ENCODE peak calls at places on chromosomes 13 and 19, in eight cellular contexts. Y is mucosa of descending colon, J is psoas muscle, W is neuronal stem cell, Q is SJSA1, G is fibroblast of lung, E is A549, M is foreskin keratinocyte. V is an unnamed sample.
A peak's percentile ranks its signal among the peaks of the same experiment; 100 is the strongest.

GRCh38 chr19:9178901-9179300 is at the start of gene OR7D2:
- DNase-seq in Y (no peak), J (no peak), W (no peak), Q (no peak), G (no peak), E (no peak), M (no peak), V (no peak)

GRCh38 chr13:32911506-32911905 is 104.7 kb upstream of the KL start:
- DNase-seq in Y (no peak), J (no peak), W (peak; percentile 9), Q (peak; percentile 9), G (no peak), E (peak; percentile 35), M (peak; percentile 33), V (no peak)

GRCh38 chr19:4428326-4428975 is 26.0 kb downstream of the CHAF1A start:
- DNase-seq in Y (no peak), J (no peak), W (no peak), Q (no peak), G (no peak), E (no peak), M (no peak), V (no peak)

GRCh38 chr13:73967397-73968165 is 166.6 kb downstream of the KLF12 start:
- DNase-seq in Y (no peak), J (no peak), W (no peak), Q (no peak), G (peak; percentile 15), E (no peak), M (no peak), V (no peak)

GRCh38 chr19:10516671-10517286 is 468 bp downstream of the S1PR5 start:
- DNase-seq in Y (no peak), J (no peak), W (no peak), Q (no peak), G (no peak), E (no peak), M (no peak), V (no peak)

GRCh38 chr13:33512880-33513554 is 227.5 kb upstream of the STARD13 start:
- DNase-seq in Y (no peak), J (no peak), W (no peak), Q (peak; percentile 62), G (no peak), E (no peak), M (no peak), V (no peak)

GRCh38 chr19:30525383-30525782 is 153.2 kb downstream of the ZNF536 start:
- DNase-seq in Y (no peak), J (no peak), W (no peak), Q (no peak), G (no peak), E (no peak), M (no peak), V (no peak)

GRCh38 chr13:48078251-48078656 is 16.6 kb downstream of the MED4 start:
- DNase-seq in Y (no peak), J (no peak), W (no peak), Q (no peak), G (peak; percentile 3), E (peak; percentile 21), M (no peak), V (no peak)

GRCh38 chr19:55635334-55635717 is 5.5 kb upstream of the ZNF580 start:
- DNase-seq in Y (peak; percentile 54), J (no peak), W (no peak), Q (no peak), G (no peak), E (no peak), M (no peak), V (peak; percentile 18)

GRCh38 chr19:49546825-49547565 is 19.2 kb downstream of the RCN3 start:
- DNase-seq in Y (no peak), J (no peak), W (peak; percentile 93), Q (peak; percentile 91), G (peak; percentile 79), E (peak; percentile 91), M (peak; percentile 42), V (peak; percentile 78)

GRCh38 chr13:89846890-89847585 is 1500.4 kb upstream of the MIR17HG start:
- DNase-seq in Y (no peak), J (no peak), W (no peak), Q (no peak), G (no peak), E (no peak), M (no peak), V (no peak)

GRCh38 chr13:111976474-111977183 is 90.3 kb upstream of the SOX1 start:
- DNase-seq in Y (no peak), J (no peak), W (no peak), Q (no peak), G (no peak), E (no peak), M (no peak), V (no peak)

GRCh38 chr19:52748336-52748950 is 13.6 kb upstream of the ZNF611 start:
- DNase-seq in Y (no peak), J (no peak), W (no peak), Q (peak; percentile 35), G (peak; percentile 39), E (no peak), M (no peak), V (no peak)

GRCh38 chr13:79149210-79149609 is 256.8 kb downstream of the RBM26 start:
- DNase-seq in Y (no peak), J (no peak), W (no peak), Q (no peak), G (no peak), E (no peak), M (no peak), V (no peak)

GRCh38 chr13:90640976-90641375 is 706.5 kb upstream of the MIR17HG start:
- DNase-seq in Y (no peak), J (no peak), W (no peak), Q (no peak), G (peak; percentile 70), E (no peak), M (peak; percentile 38), V (no peak)

GRCh38 chr19:15641901-15642491 is 1.3 kb downstream of the CYP4F3 start:
- DNase-seq in Y (no peak), J (no peak), W (no peak), Q (no peak), G (no peak), E (no peak), M (no peak), V (no peak)

GRCh38 chr19:15640294-15640903 is at the start of gene CYP4F3:
- DNase-seq in Y (peak; percentile 96), J (no peak), W (no peak), Q (no peak), G (no peak), E (peak; percentile 72), M (peak; percentile 48), V (peak; percentile 86)

GRCh38 chr19:15642807-15643206 is 2.1 kb downstream of the CYP4F3 start:
- DNase-seq in Y (no peak), J (no peak), W (no peak), Q (no peak), G (no peak), E (no peak), M (no peak), V (no peak)

GRCh38 chr19:15643387-15643786 is 2.7 kb downstream of the CYP4F3 start:
- DNase-seq in Y (no peak), J (no peak), W (no peak), Q (no peak), G (no peak), E (no peak), M (no peak), V (no peak)

DNA sequence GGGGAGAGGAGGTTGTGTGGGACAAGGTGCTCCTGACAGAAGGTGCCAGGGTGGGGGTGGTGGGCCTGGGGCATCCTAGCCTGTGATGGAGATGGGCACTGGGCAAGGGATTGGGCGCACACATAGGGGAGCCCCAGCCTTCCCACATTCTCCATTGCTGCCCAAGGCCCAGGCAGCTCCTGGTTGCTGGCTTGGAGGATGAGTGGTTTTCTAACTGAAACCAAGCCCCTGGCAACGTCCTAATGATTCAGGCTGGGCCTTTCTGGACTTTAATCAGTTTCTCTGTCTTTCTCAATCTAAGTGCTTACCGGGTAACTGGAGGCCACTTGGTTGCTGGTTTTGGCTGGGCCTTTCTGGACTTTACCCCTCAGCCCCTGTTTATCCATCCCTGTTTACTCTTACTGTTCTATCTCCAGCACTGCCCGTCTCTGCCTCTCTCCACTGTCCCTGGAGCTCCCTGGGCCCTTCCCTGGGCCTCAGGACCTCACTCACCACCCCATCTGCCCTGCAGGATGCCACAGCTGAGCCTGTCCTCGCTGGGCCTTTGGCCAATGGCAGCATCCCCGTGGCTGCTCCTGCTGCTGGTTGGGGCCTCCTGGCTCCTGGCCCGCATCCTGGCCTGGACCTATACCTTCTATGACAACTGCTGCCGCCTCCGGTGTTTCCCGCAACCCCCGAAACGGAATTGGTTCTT is 354 bp downstream of the CYP4F3 start:
- DNase-seq in Y (no peak), J (no peak), W (no peak), Q (no peak), G (no peak), E (no peak), M (no peak), V (no peak)
- H3K4me1 ChIP-seq in Y (peaks cover 26% of the 10 kb centered on the region), J (no peaks in the 10 kb centered on the region), W (no peaks in the 10 kb centered on the region), Q (no peaks in the 10 kb centered on the region), G (no peaks in the 10 kb centered on the region), E (peaks cover 33% of the 10 kb centered on the region), M (no peaks in the 10 kb centered on the region), V (no peaks in the 10 kb centered on the region)

GRCh38 chr13:50126378-50127016 is 111.3 kb downstream of the KCNRG start:
- DNase-seq in Y (peak; percentile 64), J (peak; percentile 56), W (peak; percentile 32), Q (no peak), G (peak; percentile 35), E (peak; percentile 26), M (no peak), V (peak; percentile 56)
- H3K4me1 ChIP-seq in Y (peaks cover 24% of the 10 kb centered on the region), J (peaks cover 32% of the 10 kb centered on the region), W (peaks cover 30% of the 10 kb centered on the region), Q (peaks cover 26% of the 10 kb centered on the region), G (peaks cover 3% of the 10 kb centered on the region), E (peaks cover 19% of the 10 kb centered on the region), M (peaks cover 3% of the 10 kb centered on the region), V (peaks cover 7% of the 10 kb centered on the region)

GRCh38 chr13:75788494-75788991 is 152.4 kb downstream of the LMO7 start:
- DNase-seq in Y (peak; percentile 74), J (peak; percentile 61), W (no peak), Q (no peak), G (peak; percentile 92), E (no peak), M (no peak), V (no peak)
- H3K4me1 ChIP-seq in Y (peaks cover 34% of the 10 kb centered on the region), J (peaks cover 90% of the 10 kb centered on the region), W (peaks cover 15% of the 10 kb centered on the region), Q (peaks cover 52% of the 10 kb centered on the region), G (peaks cover 28% of the 10 kb centered on the region), E (peaks cover 85% of the 10 kb centered on the region), M (no peaks in the 10 kb centered on the region), V (peaks cover 15% of the 10 kb centered on the region)

DNA sequence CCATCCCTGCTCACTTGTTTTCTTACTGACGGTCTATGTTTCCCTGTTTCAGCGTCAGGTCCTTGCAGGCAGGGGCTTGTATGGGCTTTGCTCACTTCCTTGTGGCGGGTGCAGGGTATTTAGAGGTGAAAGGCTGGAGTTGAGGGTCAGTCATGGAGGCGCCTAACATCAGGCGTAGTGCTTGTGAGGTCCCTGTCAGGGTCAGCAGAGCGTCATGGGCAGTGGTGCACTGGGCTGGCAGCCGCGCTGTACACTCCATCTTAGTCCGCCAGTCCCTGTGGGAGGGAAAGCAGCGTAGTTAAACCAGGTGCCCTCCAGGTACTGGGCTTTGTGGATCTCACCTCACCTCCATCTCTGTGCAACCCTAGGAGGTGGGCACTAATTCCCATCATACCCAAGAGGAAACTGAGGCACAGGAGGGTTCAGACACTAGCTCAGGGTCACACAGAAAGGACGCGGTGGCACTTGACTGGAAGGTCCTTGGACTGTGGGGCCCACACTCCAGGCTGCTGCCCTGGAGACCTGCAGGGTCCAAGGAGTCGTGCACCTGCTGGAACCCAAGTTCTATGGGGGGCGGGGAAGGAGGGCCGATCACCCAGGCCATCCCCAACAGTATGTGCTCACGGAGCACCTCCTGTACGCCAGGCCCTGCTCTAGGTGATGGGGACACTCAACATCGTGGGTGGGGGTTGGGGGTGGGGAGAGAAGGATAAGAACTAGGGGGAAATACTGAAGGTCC is 4.6 kb downstream of the GRAMD1A start:
- DNase-seq in Y (no peak), J (no peak), W (no peak), Q (no peak), G (no peak), E (no peak), M (no peak), V (no peak)
- H3K4me1 ChIP-seq in Y (peaks cover 66% of the 10 kb centered on the region), J (peaks cover 6% of the 10 kb centered on the region), W (no peaks in the 10 kb centered on the region), Q (peaks cover 24% of the 10 kb centered on the region), G (peaks cover 5% of the 10 kb centered on the region), E (peaks cover 78% of the 10 kb centered on the region), M (no peaks in the 10 kb centered on the region), V (peaks cover 15% of the 10 kb centered on the region)

V was measured in pancreas.